ENCODE peak calls at places on chromosome 13, in five cellular contexts. F is lung, H is upper lobe of left lung, S is fibroblast of lung, E is PC-3. Y is an unnamed sample. For H3K4me1, the result is how much of the 10 kb centered on the place peaks cover.

GRCh38 chr13:30616927-30617314 is 799 bp upstream of the USPL1 start:
- DNase-seq in F (peak), H (peak), S (peak), E (peak), Y (peak)

GRCh38 chr13:80509264-80509663 is 168.3 kb upstream of the SPRY2 start:
- DNase-seq in F (no peak), H (no peak), S (no peak), E (no peak), Y (no peak)

GRCh38 chr13:110507678-110508381 is 53.7 kb downstream of the RAB20 start:
- DNase-seq in F (peak), H (peak), S (no peak), E (peak), Y (no peak)

GRCh38 chr13:20702530-20702929 is 969 bp upstream of the IL17D start:
- DNase-seq in F (no peak), H (no peak), S (no peak), E (no peak), Y (no peak)

GRCh38 chr13:80126382-80127068 is 214.4 kb downstream of the SPRY2 start:
- DNase-seq in F (no peak), H (no peak), S (no peak), E (no peak), Y (peak)

GRCh38 chr13:20567881-20568528 is 1.0 kb downstream of the IFT88 start:
- DNase-seq in F (no peak), H (no peak), S (no peak), E (peak), Y (no peak)

GRCh38 chr13:49833402-49833801 is 40.9 kb upstream of the KPNA3 start:
- DNase-seq in F (no peak), H (no peak), S (no peak), E (no peak), Y (no peak)

GRCh38 chr13:25046985-25047660 is 48.8 kb upstream of the PABPC3 start:
- DNase-seq in F (no peak), H (no peak), S (peak), E (no peak), Y (peak)

GRCh38 chr13:32019612-32020233 is 11.9 kb upstream of the FRY start:
- DNase-seq in F (no peak), H (peak), S (peak), E (peak), Y (peak)

GRCh38 chr13:112457485-112457884 is 81.3 kb downstream of the SPACA7 start:
- DNase-seq in F (peak), H (peak), S (no peak), E (no peak), Y (no peak)

GRCh38 chr13:105442040-105442439 is 1093.4 kb downstream of the EFNB2 start:
- DNase-seq in F (no peak), H (no peak), S (no peak), E (no peak), Y (no peak)

GRCh38 chr13:42699922-42700321 is 81.5 kb upstream of the FAM216B start:
- DNase-seq in F (no peak), H (no peak), S (no peak), E (no peak), Y (no peak)

GRCh38 chr13:79621902-79622301 is 140.9 kb downstream of the NDFIP2 start:
- DNase-seq in F (no peak), H (no peak), S (no peak), E (no peak), Y (no peak)

GRCh38 chr13:94520001-94520400 is 40.5 kb upstream of the DCT start:
- DNase-seq in F (no peak), H (no peak), S (no peak), E (no peak), Y (no peak)

GRCh38 chr13:43014162-43014561 is 9.2 kb upstream of the DNAJC15 start:
- DNase-seq in F (no peak), H (no peak), S (no peak), E (no peak), Y (no peak)

GRCh38 chr13:46992383-46992952 is 95.6 kb upstream of the HTR2A start:
- DNase-seq in F (no peak), H (no peak), S (peak), E (peak), Y (peak)

GRCh38 chr13:74644239-74644638 is 510.0 kb upstream of the KLF12 start:
- DNase-seq in F (no peak), H (no peak), S (peak), E (no peak), Y (peak)

GRCh38 chr13:82438320-82438719 is 1444.0 kb downstream of the SLITRK1 start:
- DNase-seq in F (no peak), H (no peak), S (no peak), E (no peak), Y (no peak)

GRCh38 chr13:113115363-113116205 is 7.0 kb upstream of the F10 start:
- DNase-seq in F (no peak), H (peak), S (no peak), E (no peak), Y (no peak)

GRCh38 chr13:76622336-76623045 is 263.7 kb downstream of the KCTD12 start:
- DNase-seq in F (no peak), H (no peak), S (no peak), E (no peak), Y (no peak)

GRCh38 chr13:74270018-74270417 is 135.8 kb upstream of the KLF12 start:
- DNase-seq in F (no peak), H (no peak), S (no peak), E (peak), Y (peak)

GRCh38 chr13:112670118-112670517 is 19.7 kb upstream of the ATP11A start:
- DNase-seq in F (no peak), H (no peak), S (no peak), E (no peak), Y (no peak)

GRCh38 chr13:51829236-51829899 is 15.6 kb downstream of the TMEM272 start:
- DNase-seq in F (no peak), H (no peak), S (no peak), E (no peak), Y (no peak)
- H3K4me1 ChIP-seq in F (under half), H (under half), S (under half), E (under half), Y (under half)

GRCh38 chr13:114222461-114222968 is 12.2 kb upstream of the CDC16 start:
- DNase-seq in F (no peak), H (peak), S (peak), E (no peak), Y (no peak)
- H3K4me1 ChIP-seq in F (under half), H (under half), S (under half), E (under half), Y (under half)

GRCh38 chr13:40576369-40576768 is 90.1 kb downstream of the FOXO1 start:
- DNase-seq in F (no peak), H (no peak), S (no peak), E (no peak), Y (no peak)

GRCh38 chr13:40570930-40571329 is 95.5 kb downstream of the FOXO1 start:
- DNase-seq in F (no peak), H (no peak), S (no peak), E (no peak), Y (no peak)

GRCh38 chr13:40571338-40571737 is 95.1 kb downstream of the FOXO1 start:
- DNase-seq in F (no peak), H (no peak), S (no peak), E (no peak), Y (no peak)

GRCh38 chr13:40568672-40569350 is 97.6 kb downstream of the FOXO1 start:
- DNase-seq in F (no peak), H (no peak), S (peak), E (no peak), Y (no peak)

GRCh38 chr13:40572961-40573360 is 93.5 kb downstream of the FOXO1 start:
- DNase-seq in F (no peak), H (no peak), S (no peak), E (no peak), Y (no peak)
- H3K4me1 ChIP-seq in F (under half), H (under half), S (under half), E (under half), Y (under half)

DNA sequence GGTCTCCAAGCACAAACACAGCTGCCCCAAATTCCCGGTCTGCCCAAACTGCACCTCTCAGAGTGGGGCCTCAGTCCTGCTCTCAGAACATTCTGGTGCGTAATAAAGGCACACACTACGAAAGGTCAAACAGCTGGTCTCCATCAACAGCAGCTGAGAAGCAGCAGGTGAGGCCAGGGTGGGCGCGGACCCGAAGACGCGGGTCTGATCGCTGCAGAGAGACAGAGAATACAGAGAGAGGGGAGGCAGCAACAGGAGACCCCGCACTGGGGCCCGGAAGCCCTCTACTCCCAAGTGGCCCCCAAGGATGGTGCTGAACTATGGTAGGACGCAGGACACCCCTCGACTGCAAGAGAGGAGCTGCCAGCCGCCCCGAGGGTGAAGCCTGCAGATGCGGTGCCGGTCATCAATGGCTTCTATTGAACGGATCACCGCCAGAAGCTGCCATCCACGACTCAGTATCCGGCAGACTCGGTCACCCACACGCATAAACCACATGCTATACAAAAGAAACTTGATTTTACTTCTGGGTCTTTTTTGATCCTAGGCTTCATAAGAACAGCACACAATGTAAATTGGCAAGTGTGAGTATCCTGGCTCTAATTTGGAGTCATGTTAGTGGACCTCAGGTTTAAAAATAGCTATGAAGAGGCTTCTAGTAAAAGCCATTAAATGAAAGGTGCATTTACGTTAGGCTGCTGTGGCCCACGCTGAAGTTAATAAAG is 33.4 kb downstream of the STK24 start:
- DNase-seq in F (no peak), H (no peak), S (no peak), E (no peak), Y (no peak)
- H3K4me1 ChIP-seq in F (under half), H (half or more), S (under half), E (under half), Y (under half)

Y was measured in mesendoderm.